ENCODE peak calls at places on chromosomes 2 and 18, in ten cellular contexts. Z, Y, S, A, E, G, T, O, I and M are unnamed samples.

GRCh38 chr2:185859506-185859905 is 120.9 kb downstream of the FSIP2 start:
- DNase-seq in E (no peak), O (peak), A (no peak), Y (no peak), I (no peak), Z (no peak), G (no peak), S (no peak), T (no peak), M (peak)

GRCh38 chr2:21372654-21373053 is 248.9 kb downstream of the TDRD15 start:
- DNase-seq in O (peak), Y (peak), T (no peak), I (no peak), E (no peak), S (no peak), G (peak), A (no peak), Z (no peak), M (peak)

GRCh38 chr2:14220101-14220500 is 412.4 kb upstream of the LRATD1 start:
- DNase-seq in O (peak), Z (no peak), E (no peak), Y (no peak), G (peak), S (no peak), A (no peak), T (no peak), I (no peak), M (peak)

GRCh38 chr2:16266571-16266970 is 326.2 kb downstream of the MYCN start:
- DNase-seq in I (no peak), T (no peak), Z (no peak), A (no peak), G (no peak), S (no peak), E (no peak), O (no peak), Y (no peak), M (no peak)

GRCh38 chr2:30368258-30368657 is 78.8 kb upstream of the LCLAT1 start:
- DNase-seq in E (no peak), T (no peak), Z (no peak), O (peak), S (no peak), Y (no peak), A (no peak), G (peak), I (no peak), M (no peak)

GRCh38 chr18:45752681-45753080 is 28.7 kb downstream of the SLC14A1 start:
- DNase-seq in E (no peak), O (no peak), Y (no peak), Z (no peak), G (no peak), A (no peak), S (no peak), I (no peak), T (no peak), M (no peak)

GRCh38 chr2:241035142-241035817 is 36.9 kb downstream of the SNED1 start:
- DNase-seq in G (no peak), Y (no peak), Z (peak), E (no peak), I (peak), O (no peak), T (no peak), A (no peak), S (no peak), M (no peak)

GRCh38 chr2:42809876-42810125 is 17.4 kb upstream of the HAAO start:
- DNase-seq in Y (no peak), I (no peak), T (no peak), G (no peak), S (no peak), E (peak), O (peak), Z (peak), A (peak), M (peak)

GRCh38 chr2:237697586-237698337 is 70.4 kb downstream of the LRRFIP1 start:
- DNase-seq in Z (no peak), O (no peak), T (no peak), E (no peak), S (no peak), I (no peak), G (no peak), Y (no peak), A (no peak), M (no peak)

GRCh38 chr18:52156166-52156565 is 183.8 kb upstream of the DCC start:
- DNase-seq in E (no peak), T (no peak), A (no peak), Y (no peak), I (no peak), S (no peak), O (no peak), G (no peak), Z (no peak), M (no peak)

GRCh38 chr2:25256486-25256875 is 85.2 kb downstream of the DNMT3A start:
- DNase-seq in S (no peak), O (no peak), T (no peak), Z (no peak), G (no peak), E (no peak), A (no peak), Y (no peak), I (no peak), M (no peak)

GRCh38 chr2:217837001-217837491 is 165.7 kb downstream of the TNS1 start:
- DNase-seq in O (peak), Y (no peak), T (no peak), E (peak), I (peak), Z (no peak), S (no peak), G (peak), A (no peak), M (peak)

GRCh38 chr18:68316636-68317035 is 398.3 kb downstream of the TMX3 start:
- DNase-seq in S (no peak), O (peak), E (no peak), A (peak), I (no peak), Y (no peak), G (peak), Z (no peak), T (no peak), M (peak)

GRCh38 chr18:22398464-22398863 is 19.3 kb downstream of the CTAGE1 start:
- DNase-seq in A (no peak), O (no peak), E (no peak), Z (no peak), Y (no peak), S (no peak), T (no peak), G (no peak), I (no peak), M (no peak)

GRCh38 chr2:28543316-28544068 is 47.6 kb downstream of the PLB1 start:
- DNase-seq in G (no peak), E (no peak), O (no peak), T (peak), S (no peak), Y (no peak), A (no peak), I (no peak), Z (no peak), M (no peak)

GRCh38 chr2:38581193-38582147 is 21.3 kb downstream of the HNRNPLL start:
- DNase-seq in S (peak), A (no peak), G (peak), T (peak), I (peak), E (peak), O (peak), Z (peak), Y (peak), M (peak)

GRCh38 chr18:26840965-26841364 is 24.5 kb downstream of the AQP4 start:
- DNase-seq in I (no peak), E (no peak), S (no peak), O (no peak), G (no peak), Y (no peak), Z (no peak), T (no peak), A (no peak), M (no peak)

GRCh38 chr18:49212819-49213218 is 247.6 kb downstream of the DYM start:
- DNase-seq in T (peak), O (no peak), S (no peak), A (no peak), E (peak), G (peak), I (no peak), Y (no peak), Z (no peak), M (peak)

GRCh38 chr18:41504316-41504715 is 450.7 kb upstream of the PIK3C3 start:
- DNase-seq in Z (no peak), T (no peak), Y (no peak), I (no peak), O (peak), A (no peak), G (no peak), S (no peak), E (no peak), M (no peak)

GRCh38 chr18:22005191-22005824 is 164.1 kb upstream of the GATA6 start:
- DNase-seq in Y (no peak), S (no peak), O (no peak), T (no peak), E (no peak), I (peak), G (peak), A (no peak), Z (no peak), M (no peak)

GRCh38 chr18:46660955-46661749 is 4.1 kb upstream of the LOXHD1 start:
- DNase-seq in G (peak), I (peak), Y (no peak), S (no peak), T (no peak), A (no peak), E (no peak), Z (peak), O (peak), M (no peak)